ENCODE peak calls at places on chromosomes 13 and 19, in eight cellular contexts. E is CD4-positive, CD25-positive, alpha-beta regulatory T cell; Y is stimulated activated CD4-positive, alpha-beta T cell treated with anti-CD3 and anti-CD28 coated beads, Interleukin-1b, Interleukin-23, amount 100 ng/mL, for 24 hours; D is NAMALWA; C is stimulated activated CD8-positive, alpha-beta memory T cell treated with anti-CD3 and anti-CD28 coated beads, Interleukin-4, amount 100 ng/mL, for 24 hours; H is NCI-H1105 treated with DMSO at 0.1 percent for 48 hours; M is left ventricle myocardium inferior; O is mucosa of gallbladder. Z is an unnamed sample.

GRCh38 chr19:56639217-56639616 is 3.7 kb upstream of the SMIM17 start:
- DNase-seq in E (no peak), Y (no peak), D (peak; percentile 30), C (no peak), H (no peak), M (no peak), O (no peak), Z (no peak)

GRCh38 chr13:37797606-37798005 is 72.0 kb downstream of the TRPC4 start:
- DNase-seq in E (no peak), Y (no peak), D (no peak), C (no peak), H (no peak), M (no peak), O (no peak), Z (no peak)

GRCh38 chr13:95660981-95661581 is 15.9 kb upstream of the DNAJC3 start:
- DNase-seq in E (peak; percentile 32), Y (no peak), D (peak; percentile 78), C (no peak), H (peak; percentile 31), M (no peak), O (no peak), Z (no peak)

GRCh38 chr19:51018745-51019543 is 565 bp downstream of the KLK10 start:
- DNase-seq in E (no peak), Y (no peak), D (no peak), C (no peak), H (no peak), M (no peak), O (peak; percentile 20), Z (no peak)

GRCh38 chr19:29941828-29942403 is at the start of gene URI1:
- DNase-seq in E (peak; percentile 92), Y (peak; percentile 88), D (peak; percentile 88), C (peak; percentile 93), H (peak; percentile 87), M (peak; percentile 92), O (peak; percentile 92), Z (peak; percentile 93)

GRCh38 chr13:59834801-59835200 is 328.9 kb downstream of the DIAPH3 start:
- DNase-seq in E (no peak), Y (no peak), D (no peak), C (no peak), H (no peak), M (no peak), O (no peak), Z (no peak)

GRCh38 chr19:29942404-29943261 is 594 bp downstream of the URI1 start:
- DNase-seq in E (peak; percentile 79), Y (peak; percentile 55), D (peak; percentile 80), C (peak; percentile 56), H (peak; percentile 70), M (peak; percentile 65), O (peak; percentile 48), Z (peak; percentile 77)

GRCh38 chr13:79481685-79482052 is 714 bp downstream of the NDFIP2 start:
- DNase-seq in E (no peak), Y (peak; percentile 59), D (peak; percentile 31), C (peak; percentile 50), H (peak; percentile 28), M (no peak), O (no peak), Z (peak; percentile 22)

GRCh38 chr13:51772781-51773180 is 31.2 kb downstream of the DHRS12 start:
- DNase-seq in E (no peak), Y (no peak), D (no peak), C (no peak), H (no peak), M (no peak), O (no peak), Z (no peak)

GRCh38 chr13:32587774-32588165 is 1.5 kb downstream of the PDS5B start:
- DNase-seq in E (no peak), Y (no peak), D (peak; percentile 35), C (no peak), H (peak; percentile 29), M (no peak), O (no peak), Z (no peak)

GRCh38 chr13:29125145-29125933 is 305.2 kb downstream of the MTUS2 start:
- DNase-seq in E (peak; percentile 29), Y (no peak), D (peak; percentile 3), C (no peak), H (no peak), M (no peak), O (no peak), Z (no peak)